ENCODE peak calls at places on chromosomes 6 and 20, in six cellular contexts. One of them, this sample, is unnamed.
A peak's percentile ranks its signal among the peaks of the same experiment; 100 is the strongest.

GRCh38 chr20:35886537-35886936 is 67.8 kb downstream of the SCAND1 start:
- DNase-seq in NCI-H748 treated with DMSO at 0.1 percent for 48 hours: no peak
- DNase-seq in HuH-7.5: no peak
- DNase-seq in HFF-Myc: no peak
- DNase-seq in HT-29: no peak
- DNase-seq in T-helper 1 cell: no peak
- DNase-seq in this sample: no peak

GRCh38 chr6:35280903-35281302 is 16.7 kb upstream of the DEF6 start:
- DNase-seq in HT-29: no peak
- DNase-seq in T-helper 1 cell: no peak
- DNase-seq in NCI-H748 treated with DMSO at 0.1 percent for 48 hours: no peak
- DNase-seq in HFF-Myc: no peak
- DNase-seq in HuH-7.5: no peak
- DNase-seq in this sample: no peak

GRCh38 chr20:57175397-57176010 is 90.9 kb downstream of the BMP7 start:
- DNase-seq in HT-29: no peak
- DNase-seq in HuH-7.5: no peak
- DNase-seq in T-helper 1 cell: no peak
- DNase-seq in HFF-Myc: no peak
- DNase-seq in NCI-H748 treated with DMSO at 0.1 percent for 48 hours: no peak
- DNase-seq in this sample: no peak

GRCh38 chr6:137240168-137240567 is 21.0 kb upstream of the IFNGR1 start:
- DNase-seq in T-helper 1 cell: no peak
- DNase-seq in NCI-H748 treated with DMSO at 0.1 percent for 48 hours: no peak
- DNase-seq in HFF-Myc: no peak
- DNase-seq in HT-29: no peak
- DNase-seq in HuH-7.5: no peak
- DNase-seq in this sample: no peak

GRCh38 chr6:17630511-17631073 is 30.5 kb downstream of the FAM8A1 start:
- DNase-seq in HT-29: no peak
- DNase-seq in T-helper 1 cell: no peak
- DNase-seq in HuH-7.5: no peak
- DNase-seq in NCI-H748 treated with DMSO at 0.1 percent for 48 hours: no peak
- DNase-seq in HFF-Myc: no peak
- DNase-seq in this sample: no peak

GRCh38 chr6:99146716-99147115 is 199.0 kb upstream of the FBXL4 start:
- DNase-seq in NCI-H748 treated with DMSO at 0.1 percent for 48 hours: no peak
- DNase-seq in HuH-7.5: no peak
- DNase-seq in HT-29: no peak
- DNase-seq in T-helper 1 cell: no peak
- DNase-seq in HFF-Myc: no peak
- DNase-seq in this sample: no peak

GRCh38 chr6:75524322-75524972 is 30.8 kb upstream of the FILIP1 start:
- DNase-seq in HuH-7.5: peak; percentile 28
- DNase-seq in HFF-Myc: peak; percentile 88
- DNase-seq in T-helper 1 cell: no peak
- DNase-seq in NCI-H748 treated with DMSO at 0.1 percent for 48 hours: no peak
- DNase-seq in HT-29: peak; percentile 83
- DNase-seq in this sample: no peak

GRCh38 chr6:113805167-113805835 is 51.8 kb upstream of the MARCKS start:
- DNase-seq in HuH-7.5: no peak
- DNase-seq in NCI-H748 treated with DMSO at 0.1 percent for 48 hours: no peak
- DNase-seq in HT-29: no peak
- DNase-seq in T-helper 1 cell: no peak
- DNase-seq in HFF-Myc: no peak
- DNase-seq in this sample: no peak

GRCh38 chr6:26267083-26267589 is 97.9 kb upstream of the BTN3A2 start:
- DNase-seq in T-helper 1 cell: no peak
- DNase-seq in NCI-H748 treated with DMSO at 0.1 percent for 48 hours: no peak
- DNase-seq in HuH-7.5: no peak
- DNase-seq in HFF-Myc: no peak
- DNase-seq in HT-29: no peak
- DNase-seq in this sample: no peak

GRCh38 chr6:5036309-5036708 is 32.5 kb upstream of the RPP40 start:
- DNase-seq in NCI-H748 treated with DMSO at 0.1 percent for 48 hours: peak; percentile 42
- DNase-seq in T-helper 1 cell: no peak
- DNase-seq in HuH-7.5: no peak
- DNase-seq in HT-29: peak; percentile 28
- DNase-seq in HFF-Myc: no peak
- DNase-seq in this sample: no peak

GRCh38 chr6:130931683-130932082 is 104.5 kb downstream of the SMLR1 start:
- DNase-seq in NCI-H748 treated with DMSO at 0.1 percent for 48 hours: no peak
- DNase-seq in HT-29: no peak
- DNase-seq in HuH-7.5: no peak
- DNase-seq in T-helper 1 cell: no peak
- DNase-seq in HFF-Myc: no peak
- DNase-seq in this sample: no peak

GRCh38 chr6:127691147-127691546 is 114.2 kb downstream of the C6orf58 start:
- DNase-seq in T-helper 1 cell: no peak
- DNase-seq in HFF-Myc: no peak
- DNase-seq in NCI-H748 treated with DMSO at 0.1 percent for 48 hours: no peak
- DNase-seq in HT-29: no peak
- DNase-seq in HuH-7.5: no peak
- DNase-seq in this sample: no peak

GRCh38 chr6:3032986-3033385 is 33.3 kb downstream of the NQO2 start:
- DNase-seq in HuH-7.5: no peak
- DNase-seq in NCI-H748 treated with DMSO at 0.1 percent for 48 hours: no peak
- DNase-seq in HFF-Myc: no peak
- DNase-seq in T-helper 1 cell: no peak
- DNase-seq in HT-29: no peak
- DNase-seq in this sample: no peak

GRCh38 chr6:148952147-148953041 is 205.6 kb downstream of the UST start:
- DNase-seq in HT-29: no peak
- DNase-seq in NCI-H748 treated with DMSO at 0.1 percent for 48 hours: peak; percentile 93
- DNase-seq in HuH-7.5: no peak
- DNase-seq in T-helper 1 cell: no peak
- DNase-seq in HFF-Myc: no peak
- DNase-seq in this sample: no peak

GRCh38 chr20:40286991-40287531 is 402.0 kb downstream of the MAFB start:
- DNase-seq in HuH-7.5: no peak
- DNase-seq in HT-29: peak; percentile 73
- DNase-seq in NCI-H748 treated with DMSO at 0.1 percent for 48 hours: no peak
- DNase-seq in HFF-Myc: no peak
- DNase-seq in T-helper 1 cell: no peak
- DNase-seq in this sample: no peak

GRCh38 chr6:45488269-45488668 is 110.5 kb upstream of the SUPT3H start:
- DNase-seq in HuH-7.5: no peak
- DNase-seq in HFF-Myc: no peak
- DNase-seq in HT-29: no peak
- DNase-seq in NCI-H748 treated with DMSO at 0.1 percent for 48 hours: no peak
- DNase-seq in T-helper 1 cell: no peak
- DNase-seq in this sample: no peak

GRCh38 chr6:118894425-118895240 is 681 bp downstream of the ASF1A start:
- DNase-seq in NCI-H748 treated with DMSO at 0.1 percent for 48 hours: peak; percentile 11
- DNase-seq in HuH-7.5: peak; percentile 26
- DNase-seq in HFF-Myc: no peak
- DNase-seq in T-helper 1 cell: peak; percentile 56
- DNase-seq in HT-29: peak; percentile 55
- DNase-seq in this sample: peak; percentile 48

GRCh38 chr6:121830759-121831158 is 395.3 kb downstream of the GJA1 start:
- DNase-seq in HFF-Myc: no peak
- DNase-seq in HT-29: no peak
- DNase-seq in HuH-7.5: no peak
- DNase-seq in T-helper 1 cell: no peak
- DNase-seq in NCI-H748 treated with DMSO at 0.1 percent for 48 hours: no peak
- DNase-seq in this sample: no peak

GRCh38 chr6:45703041-45703739 is 312.5 kb downstream of the CLIC5 start:
- DNase-seq in HuH-7.5: no peak
- DNase-seq in NCI-H748 treated with DMSO at 0.1 percent for 48 hours: no peak
- DNase-seq in T-helper 1 cell: no peak
- DNase-seq in HT-29: no peak
- DNase-seq in HFF-Myc: peak; percentile 36
- DNase-seq in this sample: no peak

GRCh38 chr6:36718560-36718959 is 20.9 kb downstream of the RAB44 start:
- DNase-seq in T-helper 1 cell: no peak
- DNase-seq in HT-29: no peak
- DNase-seq in HuH-7.5: no peak
- DNase-seq in NCI-H748 treated with DMSO at 0.1 percent for 48 hours: no peak
- DNase-seq in HFF-Myc: no peak
- DNase-seq in this sample: no peak

GRCh38 chr6:11393713-11394627 is 143.6 kb upstream of the TMEM170B start:
- DNase-seq in HFF-Myc: no peak
- DNase-seq in HT-29: no peak
- DNase-seq in T-helper 1 cell: no peak
- DNase-seq in NCI-H748 treated with DMSO at 0.1 percent for 48 hours: no peak
- DNase-seq in HuH-7.5: no peak
- DNase-seq in this sample: no peak

GRCh38 chr20:64232794-64233193 is 22.8 kb upstream of the PCMTD2 start:
- DNase-seq in NCI-H748 treated with DMSO at 0.1 percent for 48 hours: no peak
- DNase-seq in HFF-Myc: no peak
- DNase-seq in T-helper 1 cell: no peak
- DNase-seq in HuH-7.5: no peak
- DNase-seq in HT-29: peak; percentile 66
- DNase-seq in this sample: no peak

GRCh38 chr6:127854009-127854408 is 46.8 kb downstream of the THEMIS start:
- DNase-seq in HT-29: peak; percentile 20
- DNase-seq in NCI-H748 treated with DMSO at 0.1 percent for 48 hours: no peak
- DNase-seq in T-helper 1 cell: no peak
- DNase-seq in HFF-Myc: no peak
- DNase-seq in HuH-7.5: no peak
- DNase-seq in this sample: no peak

GRCh38 chr6:28207244-28208179 is 17.6 kb upstream of the ZSCAN9 start:
- DNase-seq in NCI-H748 treated with DMSO at 0.1 percent for 48 hours: peak; percentile 6
- DNase-seq in HuH-7.5: no peak
- DNase-seq in HT-29: peak; percentile 45
- DNase-seq in T-helper 1 cell: no peak
- DNase-seq in HFF-Myc: no peak
- DNase-seq in this sample: no peak

GRCh38 chr6:26295691-26296555 is 69.1 kb upstream of the BTN3A2 start:
- DNase-seq in HuH-7.5: no peak
- DNase-seq in HT-29: peak; percentile 86
- DNase-seq in T-helper 1 cell: no peak
- DNase-seq in NCI-H748 treated with DMSO at 0.1 percent for 48 hours: no peak
- DNase-seq in HFF-Myc: no peak
- DNase-seq in this sample: no peak

GRCh38 chr20:22775671-22776139 is 191.3 kb upstream of the FOXA2 start:
- DNase-seq in HuH-7.5: no peak
- DNase-seq in HT-29: no peak
- DNase-seq in NCI-H748 treated with DMSO at 0.1 percent for 48 hours: no peak
- DNase-seq in T-helper 1 cell: no peak
- DNase-seq in HFF-Myc: no peak
- DNase-seq in this sample: no peak

GRCh38 chr6:35367646-35368037 is 25.3 kb downstream of the PPARD start:
- DNase-seq in NCI-H748 treated with DMSO at 0.1 percent for 48 hours: no peak
- DNase-seq in HFF-Myc: no peak
- DNase-seq in HuH-7.5: no peak
- DNase-seq in T-helper 1 cell: no peak
- DNase-seq in HT-29: no peak
- DNase-seq in this sample: no peak

GRCh38 chr20:46959081-46959692 is 64.5 kb downstream of the EYA2 start:
- DNase-seq in HT-29: no peak
- DNase-seq in NCI-H748 treated with DMSO at 0.1 percent for 48 hours: no peak
- DNase-seq in HFF-Myc: peak; percentile 70
- DNase-seq in HuH-7.5: no peak
- DNase-seq in T-helper 1 cell: no peak
- DNase-seq in this sample: no peak

GRCh38 chr6:26389349-26389799 is 6.5 kb downstream of the BTN2A2 start:
- DNase-seq in T-helper 1 cell: no peak
- DNase-seq in HuH-7.5: no peak
- DNase-seq in HT-29: no peak
- DNase-seq in NCI-H748 treated with DMSO at 0.1 percent for 48 hours: no peak
- DNase-seq in HFF-Myc: no peak
- DNase-seq in this sample: no peak

GRCh38 chr20:63611646-63612045 is 15.3 kb downstream of the GMEB2 start:
- DNase-seq in T-helper 1 cell: no peak
- DNase-seq in HFF-Myc: no peak
- DNase-seq in NCI-H748 treated with DMSO at 0.1 percent for 48 hours: no peak
- DNase-seq in HT-29: no peak
- DNase-seq in HuH-7.5: no peak
- DNase-seq in this sample: no peak

GRCh38 chr20:53642196-53643030 is 48.8 kb upstream of the ZNF217 start:
- DNase-seq in HFF-Myc: no peak
- DNase-seq in HT-29: no peak
- DNase-seq in T-helper 1 cell: peak; percentile 34
- DNase-seq in HuH-7.5: peak; percentile 87
- DNase-seq in NCI-H748 treated with DMSO at 0.1 percent for 48 hours: no peak
- DNase-seq in this sample: peak; percentile 46

GRCh38 chr6:106799008-106799952 is 169.9 kb downstream of the QRSL1 start:
- DNase-seq in HT-29: peak; percentile 86
- DNase-seq in HFF-Myc: no peak
- DNase-seq in HuH-7.5: peak; percentile 44
- DNase-seq in NCI-H748 treated with DMSO at 0.1 percent for 48 hours: no peak
- DNase-seq in T-helper 1 cell: no peak
- DNase-seq in this sample: no peak

GRCh38 chr6:23013776-23014175 is 444.4 kb downstream of the HDGFL1 start:
- DNase-seq in HT-29: no peak
- DNase-seq in HuH-7.5: no peak
- DNase-seq in T-helper 1 cell: no peak
- DNase-seq in NCI-H748 treated with DMSO at 0.1 percent for 48 hours: no peak
- DNase-seq in HFF-Myc: no peak
- DNase-seq in this sample: no peak

GRCh38 chr6:44029489-44030185 is 97.6 kb downstream of the MRPL14 start:
- DNase-seq in HuH-7.5: no peak
- DNase-seq in T-helper 1 cell: no peak
- DNase-seq in NCI-H748 treated with DMSO at 0.1 percent for 48 hours: no peak
- DNase-seq in HT-29: no peak
- DNase-seq in HFF-Myc: no peak
- DNase-seq in this sample: no peak

GRCh38 chr20:20568604-20569205 is 143.7 kb downstream of the RALGAPA2 start:
- DNase-seq in HuH-7.5: no peak
- DNase-seq in HFF-Myc: no peak
- DNase-seq in NCI-H748 treated with DMSO at 0.1 percent for 48 hours: peak; percentile 86
- DNase-seq in T-helper 1 cell: peak; percentile 9
- DNase-seq in HT-29: peak; percentile 43
- DNase-seq in this sample: no peak

GRCh38 chr6:40806479-40806878 is 219.3 kb upstream of the LRFN2 start:
- DNase-seq in HFF-Myc: no peak
- DNase-seq in HuH-7.5: no peak
- DNase-seq in HT-29: no peak
- DNase-seq in NCI-H748 treated with DMSO at 0.1 percent for 48 hours: no peak
- DNase-seq in T-helper 1 cell: no peak
- DNase-seq in this sample: no peak

GRCh38 chr6:43812850-43813584 is 43.0 kb downstream of the VEGFA start:
- DNase-seq in T-helper 1 cell: no peak
- DNase-seq in HFF-Myc: no peak
- DNase-seq in HuH-7.5: no peak
- DNase-seq in HT-29: peak; percentile 79
- DNase-seq in NCI-H748 treated with DMSO at 0.1 percent for 48 hours: no peak
- DNase-seq in this sample: no peak